ENCODE peak calls at places on chromosome 6, in six cellular contexts. O is GM23248, G is psoas muscle, R is left ventricle myocardium inferior, N is AG04450, S is body of pancreas. B is an unnamed sample.

GRCh38 chr6:165847407-165848098 is 184.5 kb upstream of the PDE10A start:
- DNase-seq in O (no peak), G (no peak), R (no peak), N (no peak), S (no peak), B (no peak)

GRCh38 chr6:153958860-153959259 is 80.2 kb upstream of the OPRM1 start:
- DNase-seq in O (no peak), G (no peak), R (no peak), N (no peak), S (no peak), B (no peak)

GRCh38 chr6:104789770-104790190 is 69.9 kb downstream of the HACE1 start:
- DNase-seq in O (peak), G (no peak), R (no peak), N (peak), S (no peak), B (peak)

GRCh38 chr6:20817806-20818320 is 283.6 kb downstream of the CDKAL1 start:
- DNase-seq in O (no peak), G (no peak), R (no peak), N (no peak), S (no peak), B (no peak)

GRCh38 chr6:157715766-157716171 is 107.3 kb upstream of the SNX9 start:
- DNase-seq in O (peak), G (peak), R (peak), N (peak), S (peak), B (no peak)

GRCh38 chr6:13288481-13288880 is 39.9 kb downstream of the TBC1D7 start:
- DNase-seq in O (no peak), G (no peak), R (no peak), N (no peak), S (no peak), B (no peak)

GRCh38 chr6:139927236-139927635 is 552.8 kb upstream of the CITED2 start:
- DNase-seq in O (peak), G (no peak), R (no peak), N (peak), S (no peak), B (no peak)

GRCh38 chr6:12923644-12924235 is 207.2 kb downstream of the PHACTR1 start:
- DNase-seq in O (no peak), G (no peak), R (no peak), N (no peak), S (no peak), B (no peak)

GRCh38 chr6:166379800-166380199 is 2.9 kb downstream of the MPC1 start:
- DNase-seq in O (no peak), G (no peak), R (no peak), N (no peak), S (peak), B (no peak)

GRCh38 chr6:100202417-100203194 is 208.6 kb upstream of the MCHR2 start:
- DNase-seq in O (peak), G (peak), R (no peak), N (peak), S (no peak), B (peak)

GRCh38 chr6:18147160-18147559 is 7.7 kb downstream of the TPMT start:
- DNase-seq in O (peak), G (no peak), R (no peak), N (no peak), S (no peak), B (no peak)

GRCh38 chr6:136160255-136160654 is 89.9 kb downstream of the MTFR2 start:
- DNase-seq in O (no peak), G (no peak), R (no peak), N (no peak), S (no peak), B (no peak)

DNA sequence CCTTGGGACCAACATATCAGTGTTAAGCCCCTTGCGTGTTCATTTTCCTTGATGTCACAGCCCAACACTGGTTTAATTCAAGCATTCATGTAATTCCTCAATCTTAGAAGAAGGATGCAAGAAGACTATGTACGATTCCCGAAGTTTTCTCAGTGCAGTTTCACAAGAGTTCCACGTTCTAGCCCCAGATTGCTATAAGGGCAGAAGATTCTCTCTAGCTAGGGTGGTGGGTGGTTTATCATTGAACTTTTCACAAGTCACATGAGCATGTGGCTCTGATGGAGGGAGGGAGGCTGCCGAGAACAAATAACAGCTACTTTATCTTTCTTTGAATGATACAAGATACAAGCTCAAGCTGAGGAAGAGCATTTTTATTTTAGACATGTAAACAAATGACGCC is 71.9 kb upstream of the NHSL1 start:
- DNase-seq in O (no peak), G (no peak), R (no peak), N (no peak), S (no peak), B (no peak)
- H3K4me3 ChIP-seq in O (peak), G (peak), R (peak), N (peak), S (no peak), B (no peak)

GRCh38 chr6:5054427-5054873 is 30.7 kb upstream of the PPP1R3G start:
- DNase-seq in O (peak), G (no peak), R (no peak), N (no peak), S (no peak), B (no peak)

GRCh38 chr6:5055118-5055517 is 30.0 kb upstream of the PPP1R3G start:
- DNase-seq in O (no peak), G (no peak), R (no peak), N (no peak), S (no peak), B (no peak)

GRCh38 chr6:5053864-5054426 is 31.2 kb upstream of the PPP1R3G start:
- DNase-seq in O (peak), G (no peak), R (no peak), N (no peak), S (no peak), B (no peak)

GRCh38 chr6:5051394-5051793 is 33.7 kb upstream of the PPP1R3G start:
- DNase-seq in O (no peak), G (no peak), R (no peak), N (no peak), S (no peak), B (no peak)

GRCh38 chr6:5053038-5053437 is 32.1 kb upstream of the PPP1R3G start:
- DNase-seq in O (no peak), G (no peak), R (no peak), N (no peak), S (no peak), B (no peak)
- H3K27ac ChIP-seq in O (no peak), G (no peak), R (no peak), N (peak), S (no peak), B (no peak)

GRCh38 chr6:169898788-169899480 is 147.5 kb downstream of the ERMARD start:
- DNase-seq in O (no peak), G (no peak), R (no peak), N (no peak), S (no peak), B (no peak)
- H3K4me3 ChIP-seq in O (no peak), G (no peak), R (peak), N (no peak), S (no peak), B (no peak)

GRCh38 chr6:29724937-29725869 is 2.0 kb downstream of the HLA-F start:
- DNase-seq in O (no peak), G (no peak), R (no peak), N (no peak), S (no peak), B (no peak)

GRCh38 chr6:29722773-29723665 is at the start of gene HLA-F:
- DNase-seq in O (peak), G (peak), R (peak), N (no peak), S (peak), B (no peak)

GRCh38 chr6:29726795-29727194 is 3.6 kb downstream of the HLA-F start:
- DNase-seq in O (no peak), G (no peak), R (no peak), N (no peak), S (no peak), B (no peak)

GRCh38 chr6:29725981-29726380 is 2.7 kb downstream of the HLA-F start:
- DNase-seq in O (no peak), G (no peak), R (no peak), N (no peak), S (no peak), B (no peak)

DNA sequence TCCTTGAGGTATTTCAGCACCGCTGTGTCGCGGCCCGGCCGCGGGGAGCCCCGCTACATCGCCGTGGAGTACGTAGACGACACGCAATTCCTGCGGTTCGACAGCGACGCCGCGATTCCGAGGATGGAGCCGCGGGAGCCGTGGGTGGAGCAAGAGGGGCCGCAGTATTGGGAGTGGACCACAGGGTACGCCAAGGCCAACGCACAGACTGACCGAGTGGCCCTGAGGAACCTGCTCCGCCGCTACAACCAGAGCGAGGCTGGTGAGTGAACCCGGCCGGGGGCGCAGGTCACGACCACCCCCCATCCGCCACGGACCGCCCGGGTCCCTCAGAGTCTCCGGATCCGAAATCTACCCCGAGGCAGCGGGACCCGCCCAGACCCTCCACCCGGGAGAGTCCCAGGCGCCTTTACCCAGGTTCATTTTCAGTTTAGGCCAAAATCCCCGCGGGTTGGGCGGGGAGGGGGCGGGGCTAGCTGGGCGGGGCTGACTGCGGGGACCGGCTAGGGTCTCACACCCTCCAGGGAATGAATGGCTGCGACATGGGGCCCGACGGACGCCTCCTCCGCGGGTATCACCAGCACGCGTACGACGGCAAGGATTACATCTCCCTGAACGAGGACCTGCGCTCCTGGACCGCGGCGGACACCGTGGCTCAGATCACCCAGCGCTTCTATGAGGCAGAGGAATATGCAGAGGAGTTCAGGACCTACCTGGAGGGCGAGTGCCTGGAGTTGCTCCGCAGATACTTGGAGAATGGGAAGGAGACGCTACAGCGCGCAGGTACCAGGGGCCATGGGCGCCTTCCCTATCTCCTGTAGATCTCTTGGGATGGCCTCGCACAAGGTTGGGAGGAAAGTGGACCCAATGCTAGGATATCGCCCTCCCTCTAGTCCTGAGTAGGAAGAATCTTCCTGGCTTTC is 693 bp downstream of the HLA-F start:
- DNase-seq in O (peak), G (peak), R (peak), N (no peak), S (peak), B (no peak)
- H3K27ac ChIP-seq in O (no peak), G (peak), R (peak), N (no peak), S (no peak), B (no peak)

GRCh38 chr6:16294371-16294770 is 56.0 kb downstream of the GMPR start:
- DNase-seq in O (no peak), G (no peak), R (no peak), N (no peak), S (no peak), B (no peak)

GRCh38 chr6:16291739-16292138 is 53.4 kb downstream of the GMPR start:
- DNase-seq in O (peak), G (no peak), R (no peak), N (no peak), S (no peak), B (no peak)

GRCh38 chr6:16292432-16292831 is 54.0 kb downstream of the GMPR start:
- DNase-seq in O (no peak), G (no peak), R (no peak), N (no peak), S (no peak), B (no peak)

GRCh38 chr6:16295060-16295459 is 56.7 kb downstream of the GMPR start:
- DNase-seq in O (no peak), G (no peak), R (no peak), N (no peak), S (no peak), B (no peak)

DNA sequence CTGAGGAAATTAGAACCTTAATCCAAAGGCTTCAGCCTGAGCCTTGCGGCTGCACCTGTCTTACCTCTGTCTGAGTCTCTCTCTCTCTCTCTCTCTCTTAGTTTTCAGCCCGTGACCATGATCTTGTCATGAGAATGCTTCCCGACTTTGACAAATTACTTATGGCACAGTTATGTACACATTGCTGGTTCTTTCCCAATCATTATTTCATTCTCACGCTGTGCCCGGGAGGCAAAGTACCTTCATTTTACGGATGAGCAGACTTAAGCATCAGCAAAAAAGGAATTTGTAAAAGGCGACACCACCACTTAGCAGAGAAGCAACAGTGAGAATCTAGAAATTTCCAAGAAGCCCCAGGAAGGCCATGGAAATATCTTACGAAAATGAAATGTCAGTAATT is 54.6 kb downstream of the GMPR start:
- DNase-seq in O (no peak), G (no peak), R (no peak), N (no peak), S (no peak), B (no peak)
- H3K4me3 ChIP-seq in O (no peak), G (no peak), R (no peak), N (no peak), S (no peak), B (no peak)

DNA sequence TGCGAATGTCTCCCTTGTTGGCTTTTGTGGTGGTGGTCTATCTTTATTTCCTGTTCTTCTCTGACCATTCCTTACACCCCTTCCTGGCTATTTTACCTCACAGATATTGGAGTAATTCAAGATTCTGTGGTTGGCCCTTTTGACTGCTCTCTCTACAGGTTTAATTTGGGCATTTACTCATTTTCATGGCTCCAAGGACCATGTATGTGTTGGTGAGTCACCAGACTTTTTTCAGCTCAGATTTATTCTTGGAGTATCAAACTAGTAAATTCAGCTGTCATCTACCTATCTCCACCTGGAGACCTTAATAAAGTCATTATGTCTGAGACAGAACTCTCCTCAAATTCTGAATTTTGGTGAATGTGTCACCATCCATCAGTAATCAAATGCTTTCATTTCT is 15.5 kb downstream of the RNF146 start:
- DNase-seq in O (no peak), G (no peak), R (no peak), N (no peak), S (no peak), B (no peak)
- H3K27ac ChIP-seq in O (no peak), G (peak), R (no peak), N (no peak), S (no peak), B (no peak)

GRCh38 chr6:81682238-81682795 is 70.2 kb downstream of the TENT5A start:
- DNase-seq in O (no peak), G (no peak), R (no peak), N (no peak), S (no peak), B (no peak)

GRCh38 chr6:81689580-81689979 is 62.9 kb downstream of the TENT5A start:
- DNase-seq in O (no peak), G (no peak), R (no peak), N (no peak), S (no peak), B (no peak)

GRCh38 chr6:81682858-81683257 is 69.6 kb downstream of the TENT5A start:
- DNase-seq in O (no peak), G (no peak), R (no peak), N (no peak), S (no peak), B (no peak)

DNA sequence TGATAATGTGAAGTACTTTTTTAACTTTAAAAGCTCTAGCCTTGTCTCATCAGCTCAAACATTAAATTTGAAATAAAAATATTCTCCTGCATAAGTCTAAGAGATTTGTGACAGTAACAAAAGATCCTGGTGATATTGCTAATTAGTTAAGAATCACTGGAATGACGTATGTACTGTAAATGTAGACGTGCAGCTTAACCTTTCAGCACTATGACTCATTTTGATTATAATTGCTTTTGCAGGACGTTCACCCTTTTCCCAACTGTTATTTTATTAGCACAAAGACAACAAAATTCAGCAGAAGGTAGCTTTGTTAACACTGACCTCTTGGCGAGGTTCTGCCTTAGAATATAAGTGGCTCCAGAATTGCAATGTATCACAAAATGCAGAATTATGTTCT is 68.6 kb downstream of the TENT5A start:
- DNase-seq in O (peak), G (no peak), R (no peak), N (no peak), S (no peak), B (no peak)
- H3K4me3 ChIP-seq in O (no peak), G (no peak), R (no peak), N (no peak), S (no peak), B (no peak)

GRCh38 chr6:7684843-7685242 is 41.1 kb upstream of the BMP6 start:
- DNase-seq in O (no peak), G (no peak), R (no peak), N (no peak), S (no peak), B (no peak)
- H3K27ac ChIP-seq in O (no peak), G (no peak), R (no peak), N (no peak), S (no peak), B (no peak)

B was measured in SJCRH30.